ENCODE peak calls at places on chromosomes 16 and 17, in four cellular contexts. Y is SK-N-SH, Q is K562, M is fibroblast of lung. U is an unnamed sample.

GRCh38 chr16:30370444-30371247 is at the start of gene TBC1D10B:
- DNase-seq in Y (peak; percentile 93), Q (peak; percentile 92), M (peak; percentile 100), U (peak; percentile 99)

GRCh38 chr17:62627904-62628603 is 584 bp downstream of the MRC2 start:
- DNase-seq in Y (peak; percentile 91), Q (peak; percentile 74), M (peak; percentile 76), U (no peak)

GRCh38 chr16:53611151-53611802 is 92.4 kb downstream of the RPGRIP1L start:
- DNase-seq in Y (no peak), Q (no peak), M (no peak), U (no peak)

GRCh38 chr16:68798398-68798797 is 44.9 kb upstream of the TANGO6 start:
- DNase-seq in Y (no peak), Q (no peak), M (no peak), U (no peak)

GRCh38 chr17:67156269-67157199 is 88.5 kb downstream of the HELZ start:
- DNase-seq in Y (no peak), Q (no peak), M (peak; percentile 88), U (no peak)

GRCh38 chr17:35238817-35239216 is 4.1 kb upstream of the SLFN5 start:
- DNase-seq in Y (no peak), Q (no peak), M (peak; percentile 62), U (no peak)

GRCh38 chr16:53876811-53877210 is 172.9 kb downstream of the FTO start:
- DNase-seq in Y (no peak), Q (no peak), M (peak; percentile 26), U (no peak)

GRCh38 chr17:60231234-60231633 is 81.5 kb downstream of the CA4 start:
- DNase-seq in Y (peak; percentile 53), Q (no peak), M (peak; percentile 20), U (peak; percentile 25)

GRCh38 chr17:49646391-49647255 is 31.3 kb downstream of the SPOP start:
- DNase-seq in Y (no peak), Q (no peak), M (peak; percentile 92), U (peak; percentile 88)

GRCh38 chr17:41500131-41500911 is 5.1 kb downstream of the KRT13 start:
- DNase-seq in Y (no peak), Q (peak; percentile 84), M (peak; percentile 60), U (no peak)

DNA sequence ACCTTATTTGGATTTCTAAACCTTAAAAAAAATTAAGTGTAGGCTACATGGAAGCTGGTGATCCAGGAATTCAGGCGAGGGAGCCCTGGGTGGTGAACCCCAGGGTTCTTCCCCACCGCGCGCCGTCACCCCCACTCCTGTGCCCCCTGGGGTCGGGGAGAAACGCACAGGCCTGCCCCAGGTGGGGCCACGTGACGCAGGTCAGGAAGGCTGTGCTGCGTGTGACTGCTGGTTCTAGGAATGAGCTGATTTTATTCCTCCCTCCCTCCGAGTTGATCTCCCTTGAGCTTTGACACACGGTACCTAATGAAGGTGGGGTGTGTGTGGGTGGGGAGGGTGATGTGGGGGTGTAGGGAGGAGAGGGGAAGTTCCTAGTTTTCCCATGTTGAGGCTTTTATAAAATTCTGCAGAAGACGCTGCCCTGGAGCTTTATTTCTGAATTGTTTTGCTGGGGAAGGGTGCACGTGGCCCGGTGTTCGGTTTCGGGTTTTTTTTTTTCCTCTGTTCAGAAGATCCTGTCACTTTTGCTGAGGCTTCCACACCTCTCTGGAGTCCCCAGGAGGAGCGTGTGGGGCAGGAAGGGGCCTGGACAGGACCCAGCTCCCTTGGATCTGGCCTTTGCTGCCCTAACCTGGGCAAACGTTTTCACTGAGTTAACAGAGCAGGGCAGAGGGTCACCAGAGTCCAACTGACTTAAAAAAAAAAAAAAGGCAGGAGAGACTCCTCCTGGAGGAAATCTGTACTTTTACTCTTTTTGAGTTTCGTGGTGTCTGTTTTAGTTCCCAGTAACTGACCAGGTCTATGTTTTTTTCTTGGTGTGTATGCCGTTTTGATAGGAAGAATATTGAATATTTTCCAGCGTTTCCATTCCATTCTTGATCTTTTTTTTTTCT is 55.8 kb upstream of the GSE1 start:
- DNase-seq in Y (peak; percentile 61), Q (peak; percentile 71), M (no peak), U (peak; percentile 18)
- H4K20me1 ChIP-seq in Y (peaks cover 52% of the 10 kb centered on the region), Q (peaks cover 14% of the 10 kb centered on the region), M (no peaks in the 10 kb centered on the region), U (no peaks in the 10 kb centered on the region)

GRCh38 chr16:31428277-31428597 is at the start of gene COX6A2:
- DNase-seq in Y (no peak), Q (no peak), M (no peak), U (no peak)

GRCh38 chr16:31430380-31431052 is 2.4 kb upstream of the COX6A2 start:
- DNase-seq in Y (no peak), Q (no peak), M (no peak), U (peak; percentile 74)

GRCh38 chr16:31428638-31429247 is 583 bp upstream of the COX6A2 start:
- DNase-seq in Y (no peak), Q (no peak), M (no peak), U (no peak)

GRCh38 chr16:31429314-31429713 is 1.2 kb upstream of the COX6A2 start:
- DNase-seq in Y (no peak), Q (no peak), M (no peak), U (no peak)

GRCh38 chr16:31427441-31428276 is 501 bp downstream of the COX6A2 start:
- DNase-seq in Y (peak; percentile 93), Q (peak; percentile 85), M (no peak), U (no peak)
- H3K4me3 ChIP-seq in Y (no peak overlapping the region), Q (no peak overlapping the region), M (no peak overlapping the region), U (no peak overlapping the region)

DNA sequence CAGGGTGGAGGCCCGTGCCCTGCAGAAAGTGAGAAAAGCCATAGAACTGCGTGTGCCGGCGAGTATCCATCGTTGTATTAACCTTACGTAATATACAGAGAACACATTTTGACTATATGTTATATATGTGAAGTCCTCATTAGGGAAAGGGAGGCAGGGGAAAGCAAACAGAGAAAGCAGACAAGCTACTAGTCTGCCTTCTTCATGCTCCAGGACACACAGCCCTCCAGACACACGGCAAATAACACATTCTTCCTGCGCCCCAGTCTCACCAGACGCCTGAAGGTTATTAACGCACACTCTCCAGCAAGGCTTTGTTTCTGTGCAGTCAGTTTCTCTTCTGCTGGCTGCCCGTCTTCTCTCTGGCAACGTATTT is 28.8 kb downstream of the PRDM7 start:
- DNase-seq in Y (no peak), Q (no peak), M (no peak), U (no peak)
- H4K20me1 ChIP-seq in Y (no peaks in the 10 kb centered on the region), Q (no peaks in the 10 kb centered on the region), M (no peaks in the 10 kb centered on the region), U (no peaks in the 10 kb centered on the region)

DNA sequence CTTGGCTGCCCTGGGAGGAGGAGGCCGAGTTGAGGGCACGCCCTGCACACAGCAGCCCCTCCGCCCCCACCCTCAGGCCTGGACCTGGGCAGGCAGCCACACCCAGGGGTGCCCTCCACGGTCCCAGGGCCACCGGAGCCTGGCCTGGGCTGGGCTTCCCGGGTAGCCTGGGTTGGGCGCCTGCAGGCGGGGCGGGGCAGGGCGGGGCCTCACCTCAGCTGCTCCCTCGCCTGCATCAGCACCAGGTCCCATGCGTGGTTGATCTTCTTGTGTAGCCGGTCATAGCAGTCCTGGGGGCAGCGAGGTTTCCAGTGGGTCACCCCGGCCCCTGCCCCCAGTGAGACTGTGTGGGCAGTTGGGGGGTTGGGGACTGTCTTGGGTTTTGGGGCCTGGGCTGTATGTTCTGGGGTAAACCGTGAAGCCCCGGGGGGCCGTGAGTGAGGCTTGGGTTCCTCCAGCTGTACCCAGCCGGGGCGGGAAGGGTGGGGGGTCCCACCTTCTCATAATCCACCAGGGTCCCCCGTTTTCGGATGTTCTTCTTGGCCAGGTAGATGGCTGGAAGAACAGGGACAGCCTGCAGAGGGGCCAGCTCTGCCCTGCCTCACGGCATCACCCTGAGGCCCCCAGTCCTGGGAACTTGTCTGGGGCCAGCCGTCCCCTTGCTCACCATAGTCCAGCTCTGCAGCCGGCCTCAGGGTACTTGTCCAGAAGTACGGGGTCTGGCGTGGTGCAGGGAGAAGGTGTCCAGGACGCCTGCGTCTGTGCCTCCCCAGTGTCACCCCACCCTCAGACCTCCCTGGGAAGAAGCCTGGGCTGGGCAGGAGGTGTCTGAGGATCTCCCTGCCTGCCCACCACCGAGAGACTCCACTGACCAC is 2.0 kb downstream of the RGS11 start:
- DNase-seq in Y (no peak), Q (peak; percentile 83), M (no peak), U (peak; percentile 15)
- H3K4me3 ChIP-seq in Y (no peak overlapping the region), Q (no peak overlapping the region), M (no peak overlapping the region), U (peak overlapping the region; percentile 9)

DNA sequence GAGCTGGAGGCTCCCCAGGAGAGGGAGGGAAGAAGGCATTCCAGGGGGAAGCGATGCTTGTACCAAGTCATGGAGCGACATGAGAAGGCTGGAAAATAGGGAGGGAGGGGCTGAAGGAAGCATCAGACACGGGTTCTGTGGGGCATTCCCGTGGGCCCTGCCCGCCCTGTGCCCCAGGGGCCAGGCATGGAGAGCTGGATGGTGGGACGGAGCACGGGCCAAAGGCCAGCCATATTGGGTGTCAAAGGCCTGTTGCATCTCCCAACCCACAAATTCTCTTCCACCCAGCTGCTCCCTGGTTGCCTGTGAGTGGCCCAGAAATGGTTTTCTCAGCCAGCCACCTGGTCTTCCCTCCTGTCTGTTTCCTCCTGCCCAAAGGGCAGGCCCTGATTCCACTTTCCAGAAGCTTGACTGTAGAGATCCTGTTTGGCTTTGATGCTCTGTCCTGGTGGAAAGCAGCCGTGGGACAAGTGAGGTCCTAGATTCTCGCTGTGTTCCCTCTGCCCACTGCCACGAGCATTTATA is 3.2 kb downstream of the CDR2L start:
- DNase-seq in Y (no peak), Q (no peak), M (no peak), U (no peak)
- H4K20me1 ChIP-seq in Y (no peaks in the 10 kb centered on the region), Q (peaks cover 7% of the 10 kb centered on the region), M (no peaks in the 10 kb centered on the region), U (no peaks in the 10 kb centered on the region)

DNA sequence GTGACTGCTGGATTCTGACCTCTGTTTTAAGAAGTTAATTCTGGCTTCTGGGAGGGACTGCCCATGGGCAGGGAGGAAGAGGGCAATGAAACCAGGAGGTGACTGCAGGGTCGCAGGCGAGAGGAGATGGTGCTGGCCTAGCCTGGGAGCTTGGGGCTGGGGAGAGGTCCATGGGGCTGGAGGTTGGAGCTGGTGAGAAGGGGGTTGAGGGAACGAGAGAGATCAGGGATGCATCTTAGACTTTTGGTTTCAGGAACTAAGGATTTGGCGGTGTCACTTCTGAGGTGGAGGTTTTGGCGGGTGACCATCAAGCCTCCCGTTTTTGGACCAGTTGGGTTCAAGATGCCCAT is 64.6 kb downstream of the NKD1 start:
- DNase-seq in Y (no peak), Q (no peak), M (no peak), U (no peak)
- H3K4me3 ChIP-seq in Y (no peak overlapping the region), Q (no peak overlapping the region), M (no peak overlapping the region), U (no peak overlapping the region)

DNA sequence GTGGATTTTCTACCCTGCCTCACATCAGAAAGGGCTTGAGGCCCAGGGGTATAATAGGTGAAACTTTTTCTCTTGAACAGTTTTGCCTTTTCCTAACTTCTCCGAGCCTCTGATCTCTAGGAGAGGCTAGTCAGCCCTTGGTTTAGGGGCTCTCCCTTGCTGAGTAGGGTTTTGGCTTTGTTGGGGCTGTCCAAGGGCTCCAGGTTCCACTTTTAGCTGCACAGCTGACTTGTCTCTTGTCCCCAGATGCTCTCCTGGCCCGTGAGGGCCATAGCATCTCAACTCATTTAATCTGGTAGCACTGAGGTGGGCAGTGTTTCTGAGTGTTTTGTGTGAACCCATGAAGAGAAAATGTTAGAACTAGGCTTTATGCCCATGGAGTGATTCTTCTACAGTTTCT is 103.9 kb downstream of the MSI2 start:
- DNase-seq in Y (no peak), Q (no peak), M (no peak), U (no peak)
- H4K20me1 ChIP-seq in Y (no peaks in the 10 kb centered on the region), Q (peaks cover 6% of the 10 kb centered on the region), M (no peaks in the 10 kb centered on the region), U (no peaks in the 10 kb centered on the region)

GRCh38 chr16:86496929-86497381 is 13.4 kb upstream of the FOXF1 start:
- DNase-seq in Y (no peak), Q (no peak), M (no peak), U (no peak)
- H3K4me3 ChIP-seq in Y (no peak overlapping the region), Q (no peak overlapping the region), M (peak overlapping the region; percentile 29), U (no peak overlapping the region)

U was measured in MM.1S.